ENCODE peak calls at places on chromosome 19, in five cellular contexts. N is heart left ventricle, B is neural progenitor cell, P is A673, X is endodermal cell. E is an unnamed sample.

GRCh38 chr19:39177736-39178135 is 19.0 kb upstream of the NCCRP1 start:
- DNase-seq in B (no peak), X (no peak), P (no peak), N (no peak), E (no peak)

GRCh38 chr19:2546128-2547032 is 70.5 kb downstream of the GADD45B start:
- DNase-seq in P (no peak), B (peak; percentile 90), X (peak; percentile 85), N (peak; percentile 93), E (peak; percentile 80)

GRCh38 chr19:4970558-4971423 is 1.9 kb downstream of the KDM4B start:
- DNase-seq in P (peak; percentile 26), X (peak; percentile 84), N (no peak), B (peak; percentile 65), E (peak; percentile 80)

GRCh38 chr19:40756502-40757110 is 5.6 kb downstream of the SNRPA start:
- DNase-seq in P (no peak), B (no peak), N (no peak), X (no peak), E (no peak)

GRCh38 chr19:3034845-3035541 is 5.9 kb upstream of the TLE2 start:
- DNase-seq in B (peak; percentile 62), N (no peak), P (no peak), X (no peak), E (peak; percentile 37)

GRCh38 chr19:1074512-1075283 is 7.7 kb downstream of the ARHGAP45 start:
- DNase-seq in X (no peak), N (peak; percentile 78), B (no peak), P (peak; percentile 92), E (peak; percentile 83)

GRCh38 chr19:15631817-15632216 is 8.9 kb upstream of the CYP4F3 start:
- DNase-seq in B (peak; percentile 6), X (peak; percentile 83), N (no peak), P (peak; percentile 54), E (no peak)

GRCh38 chr19:31204115-31204514 is 145.1 kb downstream of the TSHZ3 start:
- DNase-seq in N (no peak), X (no peak), B (no peak), P (no peak), E (no peak)

GRCh38 chr19:13843104-13843921 is 33.6 kb upstream of the NANOS3 start:
- DNase-seq in X (peak; percentile 83), N (peak; percentile 90), B (peak; percentile 52), P (peak; percentile 65), E (peak; percentile 57)

GRCh38 chr19:4829001-4829712 is 2.4 kb downstream of the TICAM1 start:
- DNase-seq in B (no peak), N (no peak), P (no peak), X (no peak), E (no peak)

GRCh38 chr19:17575871-17576757 is 20.7 kb downstream of the COLGALT1 start:
- DNase-seq in N (no peak), X (no peak), B (no peak), P (peak; percentile 31), E (no peak)

GRCh38 chr19:16185123-16185924 is at the start of gene FAM32A:
- DNase-seq in X (peak; percentile 99), N (peak; percentile 99), P (peak; percentile 99), B (peak; percentile 98), E (peak; percentile 99)

GRCh38 chr19:5536337-5536894 is 31.3 kb downstream of the TINCR start:
- DNase-seq in N (peak; percentile 90), B (peak; percentile 97), X (peak; percentile 97), P (peak; percentile 62), E (peak; percentile 27)

GRCh38 chr19:18607222-18608101 is 863 bp upstream of the CRLF1 start:
- DNase-seq in N (no peak), P (peak; percentile 71), X (peak; percentile 71), B (peak; percentile 59), E (peak; percentile 72)

GRCh38 chr19:15315101-15315500 is 17.2 kb downstream of the BRD4 start:
- DNase-seq in P (no peak), X (no peak), N (no peak), B (no peak), E (no peak)

GRCh38 chr19:35718345-35719041 is 690 bp downstream of the KMT2B start:
- DNase-seq in X (peak; percentile 66), P (peak; percentile 35), B (no peak), N (peak; percentile 57), E (peak; percentile 40)

DNA sequence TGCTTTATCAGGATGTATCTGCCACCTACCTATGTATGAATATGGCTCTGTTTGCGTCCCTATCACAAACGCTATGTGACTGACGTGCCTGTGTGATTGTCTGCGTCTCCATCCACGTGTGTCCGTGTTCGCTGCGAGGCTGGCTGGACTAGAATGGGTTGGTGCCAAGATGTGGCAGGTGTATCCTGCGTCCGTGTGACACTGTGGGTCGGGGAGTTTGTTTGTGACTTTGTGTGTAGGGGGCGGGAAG is 6.7 kb upstream of the HOOK2 start:
- DNase-seq in P (no peak), X (peak; percentile 52), N (no peak), B (no peak), E (no peak)
- H3K4me1 ChIP-seq in P (peaks cover 49% of the 10 kb centered on the region), X (peaks cover 4% of the 10 kb centered on the region), N (peaks cover 74% of the 10 kb centered on the region), B (peaks cover 31% of the 10 kb centered on the region), E (peaks cover 35% of the 10 kb centered on the region)

GRCh38 chr19:37551123-37551993 is 43.2 kb downstream of the ZNF571 start:
- DNase-seq in X (peak; percentile 50), N (peak; percentile 70), P (peak; percentile 69), B (no peak), E (no peak)
- TF ChIP-seq CTCF in X (peak; percentile 53), N (peak; percentile 38), P (peak; percentile 65), B (no peak), E (no peak)

DNA sequence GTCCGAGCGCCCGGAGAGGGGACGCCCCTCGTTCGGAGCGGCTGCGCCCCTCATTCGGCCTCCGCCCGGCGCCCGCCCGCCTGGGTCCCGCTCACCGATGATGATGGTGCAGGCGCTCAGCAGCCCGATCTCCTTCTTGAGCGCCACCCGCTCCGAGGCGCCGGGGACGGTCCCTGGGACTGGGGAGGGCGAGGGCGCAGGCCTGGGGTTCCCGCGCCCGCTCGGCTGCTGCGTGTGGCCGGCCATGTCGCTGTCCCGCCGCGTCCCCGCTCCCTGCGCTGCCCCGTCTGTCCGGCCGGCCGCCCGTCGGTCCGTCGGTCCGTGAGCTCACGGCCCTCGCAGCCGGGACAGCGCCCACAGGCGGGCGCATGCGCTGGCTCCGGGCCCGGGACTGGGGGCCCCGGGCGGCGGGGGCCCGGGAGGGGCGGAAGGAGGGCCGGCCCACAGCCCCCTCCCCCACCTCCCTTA is at the start of gene SLC7A10:
- DNase-seq in N (no peak), X (peak; percentile 65), P (no peak), B (peak; percentile 71), E (no peak)
- H3K4me3 ChIP-seq in N (peak within 1 kb of the TSS; percentile 6), X (no peak within 1 kb of the TSS), P (peak within 1 kb of the TSS; percentile 27), B (peak within 1 kb of the TSS; percentile 45), E (peak within 1 kb of the TSS; percentile 15)

GRCh38 chr19:10189631-10190425 is 4.9 kb downstream of the DNMT1 start:
- DNase-seq in P (no peak), N (no peak), B (no peak), X (no peak), E (no peak)
- H3K4me1 ChIP-seq in P (no peaks in the 10 kb centered on the region), N (peaks cover 24% of the 10 kb centered on the region), B (peaks cover 3% of the 10 kb centered on the region), X (no peaks in the 10 kb centered on the region), E (peaks cover 8% of the 10 kb centered on the region)

DNA sequence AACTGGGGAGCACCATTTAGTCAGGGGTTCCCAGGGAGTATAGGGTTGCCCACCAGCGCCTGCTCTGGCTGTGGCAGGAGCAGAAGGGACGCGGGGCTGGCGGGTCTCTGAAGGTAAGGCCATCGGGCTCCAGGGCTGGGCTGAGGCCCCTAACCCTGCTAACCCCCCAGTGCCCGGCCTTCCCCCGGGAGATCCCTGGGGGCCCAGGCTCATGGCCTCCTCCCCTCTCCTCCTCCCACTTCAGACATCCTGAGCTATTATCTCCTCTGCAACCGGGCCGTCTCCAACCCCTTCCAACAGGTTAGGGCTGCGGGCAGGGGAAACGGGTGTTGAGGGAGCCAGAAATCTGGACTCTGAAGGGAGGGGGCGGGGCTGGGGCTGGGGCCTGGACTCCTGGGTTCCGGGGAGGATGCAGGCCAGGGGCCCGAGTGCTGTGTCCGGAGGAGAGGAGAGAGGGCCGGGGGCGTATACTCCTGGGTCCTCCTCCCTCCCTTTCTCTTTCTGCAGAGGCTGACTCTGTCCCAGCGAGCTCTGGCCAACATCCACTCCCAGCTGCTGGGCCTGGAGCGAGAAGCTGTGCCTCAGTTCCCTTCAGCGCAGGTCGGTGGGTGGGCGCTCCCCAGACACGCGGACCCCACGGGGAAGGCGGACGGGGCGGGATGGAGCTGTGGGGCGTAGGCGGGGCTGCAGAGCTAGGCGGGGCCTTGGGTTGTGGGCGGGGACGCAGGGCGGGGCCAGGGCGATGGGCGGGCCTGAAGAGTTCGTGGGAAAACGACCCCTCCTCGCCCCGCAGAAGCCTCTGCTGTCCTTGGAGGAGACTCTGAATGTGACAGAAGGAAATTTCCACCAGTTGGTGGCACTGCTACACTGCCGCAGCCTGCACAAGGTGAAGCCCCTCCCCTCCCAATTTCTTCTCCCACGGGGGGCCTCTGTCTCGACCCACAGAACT is 15.3 kb downstream of the TTYH1 start:
- DNase-seq in X (peak; percentile 95), P (peak; percentile 81), B (peak; percentile 74), N (no peak), E (no peak)
- TF ChIP-seq CTCF in X (peak; percentile 65), P (peak; percentile 54), B (peak; percentile 44), N (peak; percentile 26), E (peak; percentile 16)

DNA sequence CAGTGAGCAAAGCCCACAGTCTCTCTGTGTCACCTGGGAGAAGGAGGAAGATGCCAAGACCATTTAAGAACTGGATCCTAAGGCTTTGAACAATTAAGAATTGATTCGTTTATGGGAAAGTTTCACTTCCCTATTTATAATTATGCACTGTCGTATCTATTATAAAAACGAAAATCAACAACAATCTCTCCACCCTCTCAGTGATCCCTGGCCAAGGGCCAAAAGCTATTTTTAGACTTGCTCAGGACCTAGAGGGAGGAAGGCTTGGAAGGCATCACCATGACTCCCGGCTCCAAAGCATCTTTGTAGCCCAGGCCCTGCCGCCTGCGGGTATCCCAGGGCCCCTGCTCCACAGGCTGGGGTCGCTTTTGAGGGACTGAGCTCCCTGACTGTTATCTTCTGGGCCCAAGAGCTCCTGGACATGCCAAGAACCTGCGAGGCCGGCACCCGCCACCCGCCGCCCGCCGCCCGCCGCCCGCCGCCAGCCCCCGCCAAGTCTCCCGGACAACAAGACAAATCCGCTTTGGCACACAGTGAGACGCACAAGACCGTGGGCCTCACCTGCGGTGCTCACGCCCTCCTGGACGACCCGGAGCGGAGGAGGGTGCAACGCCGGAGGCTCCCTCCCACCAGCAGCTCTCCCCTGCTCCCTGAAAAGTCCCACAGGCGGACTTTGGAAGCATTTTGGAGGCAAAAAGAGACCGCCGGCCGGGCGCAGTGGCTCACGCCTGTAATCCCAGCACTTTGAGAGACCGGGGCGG is 1.2 kb downstream of the RHPN2 start:
- DNase-seq in X (peak; percentile 71), N (no peak), P (peak; percentile 60), B (peak; percentile 52), E (no peak)
- H3K4me3 ChIP-seq in X (peak overlapping the region; percentile 86), N (peak overlapping the region; percentile 62), P (peak overlapping the region; percentile 62), B (peak overlapping the region; percentile 95), E (peak overlapping the region; percentile 61)

GRCh38 chr19:44596428-44597130 is 16.8 kb upstream of the IGSF23 start:
- DNase-seq in B (no peak), X (no peak), N (no peak), P (no peak), E (no peak)
- H3K4me1 ChIP-seq in B (peaks cover 6% of the 10 kb centered on the region), X (peaks cover 4% of the 10 kb centered on the region), N (peaks cover 12% of the 10 kb centered on the region), P (no peaks in the 10 kb centered on the region), E (no peaks in the 10 kb centered on the region)